ENCODE peak calls at places on chromosomes 5 and 9, in nine cellular contexts. R, Q, Z, U, M, J, V, B and S are unnamed samples.

GRCh38 chr5:160835376-160835775 is 16.6 kb downstream of the ATP10B start:
- DNase-seq in R (no peak), Q (no peak), Z (no peak), U (no peak), M (no peak), J (no peak), V (no peak), B (no peak), S (no peak)

GRCh38 chr5:59798862-59799667 is 94.5 kb downstream of the PDE4D start:
- DNase-seq in R (peak), Q (peak), Z (peak), U (no peak), M (peak), J (no peak), V (no peak), B (peak), S (peak)

GRCh38 chr5:65489119-65489518 is 7.4 kb upstream of the ADAMTS6 start:
- DNase-seq in R (no peak), Q (no peak), Z (no peak), U (no peak), M (no peak), J (no peak), V (no peak), B (no peak), S (no peak)

GRCh38 chr9:618478-618877 is 223.0 kb upstream of the DMRT1 start:
- DNase-seq in R (peak), Q (no peak), Z (no peak), U (no peak), M (no peak), J (no peak), V (no peak), B (peak), S (no peak)

GRCh38 chr5:124732891-124733670 is 13.4 kb downstream of the ZNF608 start:
- DNase-seq in R (no peak), Q (no peak), Z (no peak), U (no peak), M (no peak), J (no peak), V (no peak), B (no peak), S (no peak)

GRCh38 chr9:14313951-14314423 is at the start of gene NFIB:
- DNase-seq in R (peak), Q (peak), Z (peak), U (peak), M (peak), J (no peak), V (peak), B (peak), S (peak)

GRCh38 chr9:130015353-130016019 is 27.5 kb downstream of the FNBP1 start:
- DNase-seq in R (no peak), Q (no peak), Z (no peak), U (no peak), M (no peak), J (no peak), V (no peak), B (no peak), S (no peak)

GRCh38 chr9:109132473-109133095 is 12.8 kb upstream of the TMEM245 start:
- DNase-seq in R (no peak), Q (no peak), Z (no peak), U (no peak), M (no peak), J (no peak), V (no peak), B (no peak), S (peak)

GRCh38 chr5:178206166-178207101 is 2.1 kb downstream of the HNRNPAB start:
- DNase-seq in R (no peak), Q (no peak), Z (no peak), U (no peak), M (no peak), J (no peak), V (no peak), B (peak), S (no peak)

GRCh38 chr9:18296702-18297531 is 177.0 kb upstream of the ADAMTSL1 start:
- DNase-seq in R (peak), Q (no peak), Z (no peak), U (no peak), M (no peak), J (no peak), V (no peak), B (peak), S (no peak)

GRCh38 chr5:151383011-151383410 is 35.7 kb upstream of the SLC36A2 start:
- DNase-seq in R (peak), Q (peak), Z (no peak), U (no peak), M (no peak), J (no peak), V (no peak), B (no peak), S (no peak)

DNA sequence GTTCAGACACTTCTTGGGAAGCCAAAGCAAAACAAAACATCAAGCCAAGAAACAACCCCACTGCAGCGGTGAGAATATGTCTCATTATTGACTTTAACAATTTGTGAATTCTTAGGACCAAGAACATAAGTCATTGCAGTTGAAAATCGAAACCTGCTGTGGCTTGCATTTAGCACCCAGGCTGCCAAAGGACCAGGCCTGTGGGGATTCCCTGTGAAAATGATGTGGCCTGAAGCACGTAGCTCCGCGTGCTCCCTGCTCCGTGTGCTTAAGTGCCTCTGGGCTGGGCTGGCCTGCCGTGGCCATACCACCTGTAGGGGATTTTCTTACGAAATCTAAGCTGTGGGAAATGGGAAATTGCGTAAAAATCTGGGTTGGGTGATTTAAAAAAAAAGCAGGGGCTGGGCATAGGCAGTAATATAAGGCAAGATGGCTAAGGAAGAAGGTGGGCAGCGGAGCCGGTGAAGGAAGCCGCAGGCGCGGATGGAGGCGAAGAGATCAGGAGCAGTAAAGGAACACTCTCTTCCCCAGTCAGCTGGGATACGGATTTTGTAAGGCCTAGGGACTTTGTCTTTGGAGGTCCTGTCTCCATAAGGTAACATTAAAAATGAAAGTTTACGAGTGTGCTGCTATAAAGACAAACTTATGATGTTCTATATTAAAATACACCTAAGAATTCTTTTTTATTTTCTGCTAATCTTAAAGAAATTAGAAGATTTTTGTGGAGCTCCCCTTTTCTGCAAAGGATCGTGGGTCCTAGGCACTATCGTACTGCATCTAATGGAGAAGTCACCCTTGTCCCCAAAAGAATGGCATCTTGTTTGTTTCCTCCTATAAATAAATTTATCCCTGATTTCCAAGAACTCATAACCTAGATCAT is 189.6 kb upstream of the SEMA6A start:
- DNase-seq in R (peak), Q (no peak), Z (no peak), U (no peak), M (no peak), J (no peak), V (no peak), B (no peak), S (no peak)
- H3K4me3 ChIP-seq in R (no peak), Q (no peak), Z (no peak), U (no peak), M (no peak), J (no peak), V (no peak), B (no peak), S (no peak)

DNA sequence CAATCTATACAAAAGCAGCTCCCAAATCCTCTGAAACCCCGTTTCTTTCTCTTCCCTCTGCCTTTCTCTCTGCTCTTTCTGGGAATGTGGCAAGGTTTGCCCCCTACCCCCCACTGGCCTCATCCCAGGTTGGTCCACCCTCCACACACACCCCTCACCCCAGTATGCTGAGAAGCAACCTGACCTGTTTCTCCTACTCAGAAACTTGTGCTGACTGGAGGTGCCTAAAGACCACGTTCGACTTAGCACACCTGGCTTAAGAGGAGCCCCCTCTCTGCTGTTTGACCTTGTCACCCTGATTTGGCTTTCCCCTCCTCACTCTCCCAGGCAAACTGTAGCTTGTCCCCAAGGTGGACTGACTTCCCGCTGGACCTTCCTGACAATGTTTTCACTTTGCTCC is 1.1 kb upstream of the SEPTIN8 start:
- DNase-seq in R (no peak), Q (no peak), Z (no peak), U (no peak), M (no peak), J (no peak), V (no peak), B (no peak), S (no peak)
- H3K27ac ChIP-seq in R (no peak), Q (no peak), Z (no peak), U (peak), M (no peak), J (no peak), V (peak), B (no peak), S (no peak)

GRCh38 chr9:38687992-38688391 is 31.9 kb downstream of the FAM240B start:
- DNase-seq in R (no peak), Q (no peak), Z (no peak), U (no peak), M (no peak), J (no peak), V (no peak), B (no peak), S (no peak)
- H3K4me3 ChIP-seq in R (no peak), Q (peak), Z (peak), U (no peak), M (no peak), J (no peak), V (no peak), B (no peak), S (no peak)

GRCh38 chr9:94911986-94912635 is 185.6 kb downstream of the AOPEP start:
- DNase-seq in R (no peak), Q (no peak), Z (no peak), U (no peak), M (no peak), J (no peak), V (no peak), B (no peak), S (no peak)
- H3K27ac ChIP-seq in R (no peak), Q (peak), Z (peak), U (peak), M (no peak), J (no peak), V (peak), B (peak), S (no peak)

GRCh38 chr9:136667940-136668760 is 5.4 kb downstream of the EGFL7 start:
- DNase-seq in R (no peak), Q (no peak), Z (no peak), U (no peak), M (no peak), J (no peak), V (no peak), B (no peak), S (no peak)

GRCh38 chr9:136669791-136670464 is 7.2 kb downstream of the EGFL7 start:
- DNase-seq in R (no peak), Q (no peak), Z (no peak), U (no peak), M (no peak), J (no peak), V (no peak), B (no peak), S (no peak)

GRCh38 chr9:136670571-136671253 is 8.0 kb downstream of the EGFL7 start:
- DNase-seq in R (no peak), Q (peak), Z (no peak), U (no peak), M (no peak), J (no peak), V (no peak), B (peak), S (no peak)

GRCh38 chr9:136667217-136667939 is 4.7 kb downstream of the EGFL7 start:
- DNase-seq in R (no peak), Q (no peak), Z (no peak), U (no peak), M (no peak), J (no peak), V (no peak), B (no peak), S (no peak)

DNA sequence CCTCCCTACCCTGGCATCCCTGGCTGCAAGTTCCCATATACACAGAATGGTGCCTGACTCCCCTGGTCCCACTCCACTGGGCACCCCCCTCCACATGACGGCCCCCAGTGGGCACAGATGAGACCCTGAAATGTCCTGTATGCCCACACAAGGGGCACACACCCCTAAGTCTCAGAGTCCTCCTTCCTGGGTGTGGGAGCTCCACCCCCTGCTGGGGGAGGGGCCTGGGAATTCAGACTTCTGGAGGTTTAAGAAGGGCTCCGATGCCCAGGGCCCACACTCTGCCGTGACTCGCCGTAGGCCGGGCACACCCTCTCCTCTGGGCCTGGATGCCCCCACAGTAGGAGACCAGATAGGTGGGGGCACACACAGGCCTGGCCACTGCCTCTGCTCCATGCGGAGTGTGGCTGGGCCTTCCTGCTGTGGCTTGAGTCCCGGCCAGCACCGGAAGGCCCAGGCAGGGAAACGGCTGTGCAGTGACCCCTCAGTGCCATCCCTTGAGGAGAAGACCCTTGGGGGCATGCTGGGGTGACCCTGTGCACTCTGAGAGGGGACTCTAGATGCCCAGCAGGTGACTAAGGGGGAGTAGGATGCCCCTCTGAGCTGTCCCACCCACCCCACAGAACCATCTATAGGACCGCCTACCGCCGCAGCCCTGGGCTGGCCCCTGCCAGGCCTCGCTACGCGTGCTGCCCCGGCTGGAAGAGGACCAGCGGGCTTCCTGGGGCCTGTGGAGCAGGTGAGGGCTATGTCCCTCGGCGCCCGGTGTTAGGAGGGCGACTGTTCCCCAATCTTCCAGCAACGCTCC is 6.5 kb downstream of the EGFL7 start:
- DNase-seq in R (no peak), Q (peak), Z (peak), U (no peak), M (no peak), J (no peak), V (no peak), B (no peak), S (peak)
- H3K4me3 ChIP-seq in R (no peak), Q (no peak), Z (no peak), U (no peak), M (no peak), J (no peak), V (peak), B (no peak), S (no peak)

DNA sequence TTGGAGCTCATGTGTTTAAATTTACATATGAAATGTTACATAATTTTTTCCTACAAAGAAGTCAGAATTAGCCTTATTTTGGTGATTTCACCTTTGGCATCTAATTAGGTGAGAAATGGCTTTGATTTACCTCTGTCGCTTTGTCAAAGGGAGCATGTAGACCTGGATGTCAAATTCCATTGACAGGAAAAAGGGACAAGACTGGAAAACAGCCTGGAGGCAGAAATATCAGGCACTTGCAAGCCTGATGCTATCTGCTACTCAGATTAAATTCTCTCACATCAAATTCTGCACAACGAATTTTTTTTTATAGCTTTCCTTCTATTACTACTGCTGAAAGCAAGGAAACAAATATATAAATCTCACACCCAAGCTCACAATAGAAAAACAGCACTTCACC is 54.1 kb upstream of the CTNND2 start:
- DNase-seq in R (no peak), Q (no peak), Z (no peak), U (no peak), M (no peak), J (no peak), V (no peak), B (no peak), S (no peak)
- H3K27ac ChIP-seq in R (no peak), Q (no peak), Z (no peak), U (no peak), M (no peak), J (no peak), V (no peak), B (no peak), S (no peak)

GRCh38 chr5:132658383-132659302 is 670 bp downstream of the IL13 start:
- DNase-seq in R (no peak), Q (no peak), Z (no peak), U (no peak), M (no peak), J (no peak), V (no peak), B (no peak), S (no peak)

GRCh38 chr5:132659598-132660493 is 1.9 kb downstream of the IL13 start:
- DNase-seq in R (no peak), Q (no peak), Z (no peak), U (no peak), M (no peak), J (no peak), V (no peak), B (no peak), S (no peak)

GRCh38 chr5:132657676-132658382 is at the start of gene IL13:
- DNase-seq in R (no peak), Q (no peak), Z (no peak), U (no peak), M (no peak), J (no peak), V (no peak), B (no peak), S (no peak)

GRCh38 chr5:132655821-132656773 is 1.9 kb upstream of the IL13 start:
- DNase-seq in R (no peak), Q (no peak), Z (no peak), U (no peak), M (no peak), J (no peak), V (no peak), B (peak), S (no peak)

DNA sequence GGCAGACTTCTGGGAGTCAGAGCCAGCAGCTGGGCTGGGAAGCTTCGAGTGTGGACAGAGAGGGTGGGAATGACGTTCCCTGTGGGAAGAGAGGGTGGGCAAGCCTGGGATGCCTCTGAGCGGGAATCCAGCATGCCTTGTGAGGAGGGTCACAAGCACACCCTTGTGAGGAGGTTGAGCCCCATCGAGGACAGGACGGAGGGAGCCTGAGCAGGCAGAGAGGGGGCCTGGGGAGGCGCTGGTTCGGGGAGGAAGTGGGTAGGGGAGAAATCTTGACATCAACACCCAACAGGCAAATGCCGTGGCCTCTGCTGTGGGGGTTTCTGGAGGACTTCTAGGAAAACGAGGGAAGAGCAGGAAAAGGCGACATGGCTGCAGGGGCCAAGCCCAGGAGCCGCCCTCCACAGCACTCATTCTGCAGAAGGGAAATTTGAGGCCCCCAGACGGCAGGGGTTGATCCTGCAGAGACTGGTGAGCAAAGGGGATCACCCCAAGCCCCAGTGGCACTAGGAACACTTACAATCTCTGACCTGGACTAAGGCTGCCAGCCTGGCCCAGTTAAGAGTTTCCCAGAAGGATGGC is 1.1 kb upstream of the IL13 start:
- DNase-seq in R (no peak), Q (no peak), Z (no peak), U (no peak), M (no peak), J (no peak), V (no peak), B (no peak), S (no peak)
- H3K4me3 ChIP-seq in R (no peak), Q (no peak), Z (no peak), U (no peak), M (no peak), J (peak), V (no peak), B (peak), S (no peak)

GRCh38 chr5:6707852-6708251 is 5.4 kb upstream of the TENT4A start:
- DNase-seq in R (no peak), Q (no peak), Z (no peak), U (no peak), M (peak), J (no peak), V (no peak), B (no peak), S (no peak)
- H3K27ac ChIP-seq in R (no peak), Q (no peak), Z (no peak), U (no peak), M (no peak), J (no peak), V (no peak), B (no peak), S (no peak)

GRCh38 chr9:21576331-21577189 is 94.4 kb upstream of the IFNE start:
- DNase-seq in R (peak), Q (peak), Z (peak), U (no peak), M (no peak), J (peak), V (no peak), B (peak), S (no peak)
- H3K4me3 ChIP-seq in R (peak), Q (peak), Z (peak), U (no peak), M (no peak), J (no peak), V (no peak), B (peak), S (no peak)